ENCODE peak calls at places on chromosomes 2 and 18, in eight cellular contexts. Q is BJ; E is GM13977; C is choroid plexus epithelial cell; F is CD8-positive, alpha-beta T cell; G is GM12864; R is nephron progenitor cell; V is lung. J is an unnamed sample.

GRCh38 chr2:44061876-44062275 is 66.1 kb upstream of the LRPPRC start:
- DNase-seq in Q (no peak), E (no peak), C (no peak), F (no peak), G (no peak), R (no peak), V (no peak), J (no peak)

GRCh38 chr18:70420151-70420898 is 131.5 kb downstream of the SOCS6 start:
- DNase-seq in Q (peak), E (no peak), C (peak), F (no peak), G (no peak), R (no peak), V (no peak), J (peak)

GRCh38 chr2:148876589-148877402 is 1.8 kb downstream of the KIF5C start:
- DNase-seq in Q (no peak), E (peak), C (no peak), F (peak), G (no peak), R (peak), V (no peak), J (no peak)

GRCh38 chr2:183063083-183063482 is 15.5 kb upstream of the DUSP19 start:
- DNase-seq in Q (no peak), E (peak), C (peak), F (no peak), G (no peak), R (no peak), V (no peak), J (peak)

GRCh38 chr2:226760412-226761194 is 39.0 kb downstream of the IRS1 start:
- DNase-seq in Q (peak), E (no peak), C (peak), F (no peak), G (no peak), R (no peak), V (no peak), J (peak)

GRCh38 chr2:182043861-182044260 is 58.2 kb downstream of the PPP1R1C start:
- DNase-seq in Q (no peak), E (no peak), C (no peak), F (no peak), G (no peak), R (no peak), V (no peak), J (peak)

GRCh38 chr2:187434342-187434785 is 13.7 kb downstream of the CALCRL start:
- DNase-seq in Q (peak), E (no peak), C (no peak), F (no peak), G (no peak), R (no peak), V (no peak), J (peak)

GRCh38 chr2:141331127-141331526 is 799.7 kb downstream of the LRP1B start:
- DNase-seq in Q (peak), E (no peak), C (peak), F (no peak), G (no peak), R (no peak), V (no peak), J (peak)

GRCh38 chr2:50529600-50530218 is 502.2 kb downstream of the NRXN1 start:
- DNase-seq in Q (peak), E (peak), C (peak), F (no peak), G (no peak), R (no peak), V (no peak), J (peak)

GRCh38 chr2:138974651-138975050 is 194.5 kb upstream of the NXPH2 start:
- DNase-seq in Q (no peak), E (no peak), C (peak), F (no peak), G (no peak), R (no peak), V (no peak), J (no peak)

GRCh38 chr2:240513544-240514287 is 44.1 kb downstream of the ANKMY1 start:
- DNase-seq in Q (peak), E (peak), C (peak), F (peak), G (peak), R (peak), V (peak), J (peak)

GRCh38 chr18:57806891-57807280 is 3.8 kb upstream of the ATP8B1 start:
- DNase-seq in Q (peak), E (no peak), C (peak), F (no peak), G (no peak), R (no peak), V (no peak), J (peak)

GRCh38 chr2:186183406-186183805 is 302.7 kb upstream of the ZC3H15 start:
- DNase-seq in Q (no peak), E (no peak), C (no peak), F (no peak), G (no peak), R (no peak), V (no peak), J (no peak)

GRCh38 chr2:241982711-241983570 is 113.4 kb downstream of the RTP5 start:
- DNase-seq in Q (no peak), E (no peak), C (no peak), F (no peak), G (no peak), R (no peak), V (no peak), J (no peak)

GRCh38 chr2:143026411-143027054 is 102.7 kb upstream of the ARHGAP15 start:
- DNase-seq in Q (no peak), E (no peak), C (no peak), F (no peak), G (no peak), R (peak), V (no peak), J (no peak)

GRCh38 chr2:136212426-136213378 is 94.8 kb upstream of the CXCR4 start:
- DNase-seq in Q (no peak), E (no peak), C (no peak), F (no peak), G (no peak), R (no peak), V (no peak), J (no peak)

GRCh38 chr18:7177131-7177744 is 53.7 kb upstream of the LRRC30 start:
- DNase-seq in Q (peak), E (no peak), C (peak), F (no peak), G (no peak), R (peak), V (peak), J (peak)
- TF ChIP-seq CTCF in Q (peak), E (no peak), C (peak), F (no peak), G (peak), R (peak), V (peak), J (peak)

DNA sequence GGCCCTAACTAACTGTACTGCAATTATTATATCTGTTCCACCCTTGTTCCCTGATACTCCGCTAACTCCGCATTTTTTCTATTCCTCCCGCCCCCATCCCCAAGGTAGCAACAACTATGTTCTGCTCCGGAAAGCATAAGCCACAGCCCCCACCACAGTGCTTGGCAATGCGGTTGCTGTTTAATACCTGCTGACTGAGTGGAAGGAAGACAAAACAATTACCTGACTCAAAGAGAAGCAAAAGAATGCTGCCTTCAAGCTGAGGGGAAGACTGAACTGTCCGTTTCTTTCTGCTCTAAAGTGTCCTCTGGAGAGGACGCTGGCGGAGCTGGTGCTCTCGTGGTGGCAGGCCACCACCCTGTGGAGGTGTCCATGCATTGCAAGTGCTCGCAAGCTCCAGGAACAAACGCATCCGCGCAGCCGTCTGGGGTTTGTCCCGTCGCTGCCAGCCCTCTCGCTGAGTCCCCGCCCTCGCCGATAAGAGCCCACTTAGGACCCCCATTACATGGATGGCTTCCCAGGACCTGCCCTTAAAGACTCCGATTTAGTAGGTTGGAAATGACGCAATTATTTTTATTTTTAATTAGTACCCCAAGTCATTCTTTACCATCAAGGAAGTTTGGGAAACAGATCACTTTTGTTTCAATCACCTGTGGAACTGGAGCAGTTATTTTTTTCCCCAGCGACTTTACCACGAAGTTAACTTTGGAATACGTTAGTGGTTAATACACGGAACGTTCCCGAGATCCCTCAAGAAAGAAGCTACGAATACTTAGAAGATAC is 1.6 kb upstream of the MYL12A start:
- DNase-seq in Q (no peak), E (peak), C (peak), F (peak), G (peak), R (peak), V (peak), J (peak)
- TF ChIP-seq CTCF in Q (peak), E (peak), C (peak), F (peak), G (peak), R (peak), V (peak), J (peak)

DNA sequence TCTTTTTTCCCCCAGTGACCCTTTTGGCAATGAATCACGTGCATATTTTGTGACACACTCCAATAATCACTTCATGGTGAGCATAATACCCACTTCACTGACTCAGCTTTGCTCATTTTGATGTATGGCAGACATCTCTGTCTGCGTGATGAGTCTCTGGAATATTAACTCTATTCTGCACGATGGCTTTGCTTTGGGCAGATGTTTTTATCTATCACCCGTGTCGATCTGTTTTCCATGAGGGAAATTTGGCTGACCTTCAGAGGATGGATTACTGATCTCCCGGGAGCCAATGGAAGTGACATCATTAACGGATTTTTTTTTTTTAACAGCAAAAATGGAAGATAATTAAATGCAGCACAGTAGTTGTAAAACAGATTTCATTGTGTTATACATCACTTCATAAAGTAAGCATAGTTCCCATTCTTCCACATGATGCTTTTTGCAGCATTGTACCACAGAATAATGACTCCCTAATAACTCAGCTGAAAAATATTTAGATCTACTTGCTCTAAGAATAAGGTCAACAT is 29.8 kb downstream of the CDC42EP3 start:
- DNase-seq in Q (peak), E (no peak), C (no peak), F (no peak), G (no peak), R (no peak), V (no peak), J (no peak)
- TF ChIP-seq CTCF in Q (no peak), E (no peak), C (no peak), F (no peak), G (no peak), R (no peak), V (no peak), J (no peak)

DNA sequence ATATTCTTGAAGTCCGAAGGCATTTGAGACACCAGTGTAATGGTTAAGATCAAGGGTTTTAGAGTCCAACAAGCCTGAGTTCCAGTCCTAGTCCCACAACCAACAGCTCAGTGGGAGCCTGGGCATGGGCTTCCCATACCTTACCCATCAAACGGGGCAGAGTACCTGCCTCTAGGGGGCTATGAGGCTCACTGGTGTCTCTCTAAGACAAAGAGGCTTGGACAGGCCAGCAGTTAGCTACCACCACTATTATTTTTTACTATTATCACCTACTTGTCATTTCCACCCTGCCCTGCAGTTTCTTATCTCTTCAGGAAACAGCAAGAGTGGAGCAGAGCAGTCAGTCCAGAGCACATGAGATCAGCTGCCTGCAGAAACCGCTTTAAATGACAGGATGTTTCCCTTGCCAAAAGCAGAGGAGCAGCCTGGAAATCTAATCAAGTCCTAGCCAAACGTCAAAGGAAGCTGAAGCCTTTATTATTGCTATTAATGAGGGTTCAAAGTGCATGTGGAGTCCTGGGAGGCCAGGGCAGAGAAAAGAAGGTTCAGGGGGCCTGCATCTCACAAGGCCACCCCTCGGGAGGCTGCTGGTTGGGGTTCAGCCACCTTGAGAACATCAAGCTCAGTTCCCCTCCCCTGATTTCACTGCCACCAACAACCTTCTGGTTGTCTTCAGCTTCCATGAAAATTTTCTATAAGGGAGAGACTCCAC is 66.6 kb downstream of the STPG4 start:
- DNase-seq in Q (no peak), E (no peak), C (peak), F (no peak), G (no peak), R (no peak), V (no peak), J (no peak)
- TF ChIP-seq CTCF in Q (peak), E (peak), C (peak), F (no peak), G (peak), R (no peak), V (no peak), J (peak)

GRCh38 chr2:86372133-86372532 is 34.7 kb upstream of the REEP1 start:
- DNase-seq in Q (no peak), E (no peak), C (no peak), F (no peak), G (no peak), R (no peak), V (no peak), J (no peak)

GRCh38 chr2:86370579-86370978 is 33.2 kb upstream of the REEP1 start:
- DNase-seq in Q (no peak), E (no peak), C (no peak), F (no peak), G (no peak), R (no peak), V (no peak), J (no peak)

GRCh38 chr2:86371482-86372002 is 34.1 kb upstream of the REEP1 start:
- DNase-seq in Q (no peak), E (no peak), C (no peak), F (no peak), G (no peak), R (no peak), V (no peak), J (no peak)

GRCh38 chr2:86375623-86376022 is 38.2 kb upstream of the REEP1 start:
- DNase-seq in Q (no peak), E (no peak), C (no peak), F (no peak), G (no peak), R (no peak), V (no peak), J (no peak)

DNA sequence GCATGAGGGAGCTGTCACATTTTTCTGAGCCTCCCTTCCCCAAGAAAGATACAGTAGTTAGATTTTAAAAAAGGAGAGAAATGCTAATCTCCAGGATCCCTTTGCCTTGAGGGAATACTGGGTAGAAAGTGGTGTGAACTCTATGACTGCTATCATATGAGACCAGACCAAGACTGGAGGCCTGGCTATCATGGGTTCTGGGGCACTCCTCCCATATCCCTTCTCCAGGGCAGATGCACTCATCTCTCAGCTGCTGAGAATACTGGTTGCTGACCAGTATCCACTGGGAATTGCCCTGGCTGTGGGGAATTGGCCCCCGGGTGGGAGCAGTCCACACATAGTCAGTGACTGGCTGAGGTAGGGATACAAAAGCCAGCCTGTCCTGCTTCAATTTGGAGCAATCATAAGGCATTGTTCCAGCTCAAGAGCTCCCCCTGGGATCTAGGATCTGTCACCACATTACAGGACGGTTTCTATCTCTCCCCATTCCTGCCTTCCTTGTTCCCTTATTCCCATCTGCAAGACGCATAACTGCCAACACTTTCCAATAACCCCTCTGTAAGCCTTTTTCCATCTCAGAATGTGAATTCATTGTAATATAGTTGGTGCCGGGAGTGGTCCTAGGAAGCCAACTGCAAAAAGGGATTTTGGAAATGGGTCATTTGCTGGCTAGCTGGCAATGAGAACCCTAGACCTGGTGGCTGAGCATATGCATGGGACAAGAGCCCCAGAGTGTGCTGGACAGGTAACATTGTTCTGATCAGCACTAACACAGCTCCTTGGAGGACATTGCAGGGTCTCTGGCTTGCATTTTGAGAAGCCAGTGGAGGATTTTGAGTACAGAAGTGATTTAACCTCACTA is 35.4 kb upstream of the REEP1 start:
- DNase-seq in Q (no peak), E (no peak), C (peak), F (no peak), G (no peak), R (peak), V (peak), J (peak)
- TF ChIP-seq CTCF in Q (peak), E (peak), C (peak), F (no peak), G (peak), R (peak), V (peak), J (peak)

GRCh38 chr2:217878865-217879595 is 123.8 kb downstream of the TNS1 start:
- DNase-seq in Q (no peak), E (no peak), C (no peak), F (no peak), G (no peak), R (no peak), V (no peak), J (no peak)
- TF ChIP-seq CTCF in Q (no peak), E (no peak), C (peak), F (no peak), G (no peak), R (peak), V (no peak), J (no peak)

GRCh38 chr2:77201755-77202154 is 320.4 kb downstream of the LRRTM4 start:
- DNase-seq in Q (no peak), E (no peak), C (no peak), F (no peak), G (no peak), R (no peak), V (no peak), J (no peak)
- TF ChIP-seq CTCF in Q (no peak), E (no peak), C (no peak), F (no peak), G (no peak), R (no peak), V (no peak), J (no peak)